ENCODE peak calls at places on chromosomes 2 and 18, in seven cellular contexts. One of them, this sample, is unnamed.
A peak's percentile ranks its signal among the peaks of the same experiment; 100 is the strongest.

GRCh38 chr2:30978044-30978443 is 160.2 kb downstream of the GALNT14 start:
- DNase-seq in heart left ventricle: no peak
- DNase-seq in endothelial cell of umbilical vein: no peak
- DNase-seq in esophagus squamous epithelium: no peak
- DNase-seq in mucosa of descending colon: no peak
- DNase-seq in psoas muscle: no peak
- DNase-seq in neural progenitor cell: no peak
- DNase-seq in this sample: no peak

GRCh38 chr2:53770264-53770663 is 2.7 kb downstream of the CHAC2 start:
- DNase-seq in heart left ventricle: no peak
- DNase-seq in endothelial cell of umbilical vein: no peak
- DNase-seq in esophagus squamous epithelium: no peak
- DNase-seq in mucosa of descending colon: no peak
- DNase-seq in psoas muscle: no peak
- DNase-seq in neural progenitor cell: no peak
- DNase-seq in this sample: no peak

GRCh38 chr2:163731735-163732134 is 4.1 kb downstream of the FIGN start:
- DNase-seq in heart left ventricle: no peak
- DNase-seq in endothelial cell of umbilical vein: peak; percentile 13
- DNase-seq in esophagus squamous epithelium: no peak
- DNase-seq in mucosa of descending colon: no peak
- DNase-seq in psoas muscle: no peak
- DNase-seq in neural progenitor cell: no peak
- DNase-seq in this sample: no peak

GRCh38 chr2:131027566-131028528 is 65.4 kb downstream of the FAM168B start:
- DNase-seq in heart left ventricle: no peak
- DNase-seq in endothelial cell of umbilical vein: no peak
- DNase-seq in esophagus squamous epithelium: no peak
- DNase-seq in mucosa of descending colon: peak; percentile 8
- DNase-seq in psoas muscle: no peak
- DNase-seq in neural progenitor cell: no peak
- DNase-seq in this sample: no peak

GRCh38 chr2:127185093-127185492 is 35.0 kb downstream of the CYP27C1 start:
- DNase-seq in heart left ventricle: no peak
- DNase-seq in endothelial cell of umbilical vein: no peak
- DNase-seq in esophagus squamous epithelium: no peak
- DNase-seq in mucosa of descending colon: no peak
- DNase-seq in psoas muscle: no peak
- DNase-seq in neural progenitor cell: no peak
- DNase-seq in this sample: no peak

GRCh38 chr2:176138526-176139169 is 9.1 kb downstream of the HOXD8 start:
- DNase-seq in heart left ventricle: no peak
- DNase-seq in endothelial cell of umbilical vein: peak; percentile 75
- DNase-seq in esophagus squamous epithelium: no peak
- DNase-seq in mucosa of descending colon: no peak
- DNase-seq in psoas muscle: peak; percentile 51
- DNase-seq in neural progenitor cell: no peak
- DNase-seq in this sample: no peak

GRCh38 chr2:226579519-226579918 is 220.1 kb downstream of the IRS1 start:
- DNase-seq in heart left ventricle: no peak
- DNase-seq in endothelial cell of umbilical vein: no peak
- DNase-seq in esophagus squamous epithelium: no peak
- DNase-seq in mucosa of descending colon: no peak
- DNase-seq in psoas muscle: no peak
- DNase-seq in neural progenitor cell: no peak
- DNase-seq in this sample: no peak

GRCh38 chr18:3466872-3467271 is 16.9 kb downstream of the TGIF1 start:
- DNase-seq in heart left ventricle: no peak
- DNase-seq in endothelial cell of umbilical vein: peak; percentile 76
- DNase-seq in esophagus squamous epithelium: no peak
- DNase-seq in mucosa of descending colon: no peak
- DNase-seq in psoas muscle: no peak
- DNase-seq in neural progenitor cell: peak; percentile 30
- DNase-seq in this sample: no peak

GRCh38 chr2:230494980-230495379 is 79.0 kb downstream of the SP100 start:
- DNase-seq in heart left ventricle: no peak
- DNase-seq in endothelial cell of umbilical vein: no peak
- DNase-seq in esophagus squamous epithelium: no peak
- DNase-seq in mucosa of descending colon: no peak
- DNase-seq in psoas muscle: no peak
- DNase-seq in neural progenitor cell: no peak
- DNase-seq in this sample: no peak

GRCh38 chr18:9421096-9421495 is 54.2 kb upstream of the RALBP1 start:
- DNase-seq in heart left ventricle: no peak
- DNase-seq in endothelial cell of umbilical vein: no peak
- DNase-seq in esophagus squamous epithelium: no peak
- DNase-seq in mucosa of descending colon: no peak
- DNase-seq in psoas muscle: no peak
- DNase-seq in neural progenitor cell: no peak
- DNase-seq in this sample: no peak

GRCh38 chr2:86337235-86338099 is at the start of gene REEP1:
- DNase-seq in heart left ventricle: peak; percentile 71
- DNase-seq in endothelial cell of umbilical vein: no peak
- DNase-seq in esophagus squamous epithelium: no peak
- DNase-seq in mucosa of descending colon: no peak
- DNase-seq in psoas muscle: peak; percentile 72
- DNase-seq in neural progenitor cell: peak; percentile 81
- DNase-seq in this sample: peak; percentile 47

GRCh38 chr2:128628996-128629395 is 310.3 kb upstream of the HS6ST1 start:
- DNase-seq in heart left ventricle: no peak
- DNase-seq in endothelial cell of umbilical vein: no peak
- DNase-seq in esophagus squamous epithelium: no peak
- DNase-seq in mucosa of descending colon: no peak
- DNase-seq in psoas muscle: no peak
- DNase-seq in neural progenitor cell: no peak
- DNase-seq in this sample: no peak

GRCh38 chr2:39851691-39852110 is 72.6 kb upstream of the THUMPD2 start:
- DNase-seq in heart left ventricle: no peak
- DNase-seq in endothelial cell of umbilical vein: no peak
- DNase-seq in esophagus squamous epithelium: no peak
- DNase-seq in mucosa of descending colon: no peak
- DNase-seq in psoas muscle: no peak
- DNase-seq in neural progenitor cell: peak; percentile 53
- DNase-seq in this sample: peak; percentile 23

GRCh38 chr2:26509141-26509540 is 31.2 kb upstream of the OTOF start:
- DNase-seq in heart left ventricle: no peak
- DNase-seq in endothelial cell of umbilical vein: no peak
- DNase-seq in esophagus squamous epithelium: no peak
- DNase-seq in mucosa of descending colon: no peak
- DNase-seq in psoas muscle: no peak
- DNase-seq in neural progenitor cell: no peak
- DNase-seq in this sample: no peak

GRCh38 chr2:72175636-72176035 is 28.0 kb upstream of the CYP26B1 start:
- DNase-seq in heart left ventricle: no peak
- DNase-seq in endothelial cell of umbilical vein: no peak
- DNase-seq in esophagus squamous epithelium: no peak
- DNase-seq in mucosa of descending colon: no peak
- DNase-seq in psoas muscle: no peak
- DNase-seq in neural progenitor cell: no peak
- DNase-seq in this sample: no peak

GRCh38 chr2:10846110-10846861 is 33.7 kb upstream of the PDIA6 start:
- DNase-seq in heart left ventricle: no peak
- DNase-seq in endothelial cell of umbilical vein: no peak
- DNase-seq in esophagus squamous epithelium: no peak
- DNase-seq in mucosa of descending colon: no peak
- DNase-seq in psoas muscle: no peak
- DNase-seq in neural progenitor cell: no peak
- DNase-seq in this sample: no peak

GRCh38 chr2:48120112-48120511 is 213.8 kb upstream of the FBXO11 start:
- DNase-seq in heart left ventricle: no peak
- DNase-seq in endothelial cell of umbilical vein: no peak
- DNase-seq in esophagus squamous epithelium: no peak
- DNase-seq in mucosa of descending colon: no peak
- DNase-seq in psoas muscle: no peak
- DNase-seq in neural progenitor cell: no peak
- DNase-seq in this sample: no peak

GRCh38 chr2:12651661-12652060 is 65.1 kb upstream of the TRIB2 start:
- DNase-seq in heart left ventricle: no peak
- DNase-seq in endothelial cell of umbilical vein: no peak
- DNase-seq in esophagus squamous epithelium: no peak
- DNase-seq in mucosa of descending colon: no peak
- DNase-seq in psoas muscle: no peak
- DNase-seq in neural progenitor cell: no peak
- DNase-seq in this sample: no peak

GRCh38 chr2:202756598-202756997 is 115.0 kb downstream of the ICA1L start:
- DNase-seq in heart left ventricle: no peak
- DNase-seq in endothelial cell of umbilical vein: no peak
- DNase-seq in esophagus squamous epithelium: no peak
- DNase-seq in mucosa of descending colon: no peak
- DNase-seq in psoas muscle: no peak
- DNase-seq in neural progenitor cell: no peak
- DNase-seq in this sample: no peak

GRCh38 chr2:141940709-141941108 is 190.1 kb downstream of the LRP1B start:
- DNase-seq in heart left ventricle: no peak
- DNase-seq in endothelial cell of umbilical vein: no peak
- DNase-seq in esophagus squamous epithelium: no peak
- DNase-seq in mucosa of descending colon: no peak
- DNase-seq in psoas muscle: no peak
- DNase-seq in neural progenitor cell: no peak
- DNase-seq in this sample: no peak

GRCh38 chr18:26455639-26456038 is 92.7 kb downstream of the KCTD1 start:
- DNase-seq in heart left ventricle: no peak
- DNase-seq in endothelial cell of umbilical vein: no peak
- DNase-seq in esophagus squamous epithelium: no peak
- DNase-seq in mucosa of descending colon: no peak
- DNase-seq in psoas muscle: no peak
- DNase-seq in neural progenitor cell: no peak
- DNase-seq in this sample: no peak

DNA sequence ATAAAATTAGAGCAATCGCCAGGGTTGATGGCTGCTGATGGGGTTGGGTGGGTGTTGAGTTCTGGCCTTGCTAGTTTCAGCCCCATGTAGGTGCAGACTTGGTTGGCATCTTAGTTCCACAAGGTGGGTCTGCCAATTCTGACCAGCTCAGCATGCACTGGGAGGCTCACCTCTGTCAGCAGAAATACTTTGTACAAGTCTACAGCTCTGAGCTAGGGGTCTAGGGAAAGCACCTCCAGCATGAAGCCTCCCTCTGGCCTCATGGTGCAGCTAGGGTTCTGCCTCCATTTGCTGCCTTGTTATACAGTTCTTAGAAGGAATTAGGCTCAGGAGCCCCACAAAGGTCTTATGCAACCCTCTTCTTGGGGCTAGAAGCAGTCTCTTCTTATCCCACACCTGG is 278.9 kb upstream of the HDAC4 start:
- DNase-seq in heart left ventricle: no peak
- DNase-seq in endothelial cell of umbilical vein: no peak
- DNase-seq in esophagus squamous epithelium: no peak
- DNase-seq in mucosa of descending colon: no peak
- DNase-seq in psoas muscle: no peak
- DNase-seq in neural progenitor cell: no peak
- DNase-seq in this sample: no peak
- H3K4me1 ChIP-seq in heart left ventricle: no peaks in the 10 kb centered on the region
- H3K4me1 ChIP-seq in endothelial cell of umbilical vein: no peaks in the 10 kb centered on the region
- H3K4me1 ChIP-seq in esophagus squamous epithelium: no peaks in the 10 kb centered on the region
- H3K4me1 ChIP-seq in mucosa of descending colon: no peaks in the 10 kb centered on the region
- H3K4me1 ChIP-seq in psoas muscle: no peaks in the 10 kb centered on the region
- H3K4me1 ChIP-seq in neural progenitor cell: no peaks in the 10 kb centered on the region
- H3K4me1 ChIP-seq in this sample: no peaks in the 10 kb centered on the region

GRCh38 chr2:196336715-196337617 is 165.6 kb upstream of the STK17B start:
- DNase-seq in heart left ventricle: no peak
- DNase-seq in endothelial cell of umbilical vein: peak; percentile 43
- DNase-seq in esophagus squamous epithelium: no peak
- DNase-seq in mucosa of descending colon: no peak
- DNase-seq in psoas muscle: no peak
- DNase-seq in neural progenitor cell: peak; percentile 37
- DNase-seq in this sample: no peak
- TF ChIP-seq CTCF in heart left ventricle: peak; percentile 57
- TF ChIP-seq CTCF in endothelial cell of umbilical vein: peak; percentile 40
- TF ChIP-seq CTCF in esophagus squamous epithelium: peak; percentile 39
- TF ChIP-seq CTCF in mucosa of descending colon: peak; percentile 12
- TF ChIP-seq CTCF in psoas muscle: peak; percentile 50
- TF ChIP-seq CTCF in neural progenitor cell: peak; percentile 64
- TF ChIP-seq CTCF in this sample: peak; percentile 40

GRCh38 chr18:80171190-80171872 is 62.3 kb downstream of the ADNP2 start:
- DNase-seq in heart left ventricle: peak; percentile 36
- DNase-seq in endothelial cell of umbilical vein: peak; percentile 12
- DNase-seq in esophagus squamous epithelium: no peak
- DNase-seq in mucosa of descending colon: no peak
- DNase-seq in psoas muscle: peak; percentile 70
- DNase-seq in neural progenitor cell: peak; percentile 65
- DNase-seq in this sample: peak; percentile 65

GRCh38 chr18:80169607-80170006 is 60.5 kb downstream of the ADNP2 start:
- DNase-seq in heart left ventricle: no peak
- DNase-seq in endothelial cell of umbilical vein: no peak
- DNase-seq in esophagus squamous epithelium: no peak
- DNase-seq in mucosa of descending colon: no peak
- DNase-seq in psoas muscle: no peak
- DNase-seq in neural progenitor cell: no peak
- DNase-seq in this sample: no peak

GRCh38 chr18:80172056-80172455 is 63.0 kb downstream of the ADNP2 start:
- DNase-seq in heart left ventricle: no peak
- DNase-seq in endothelial cell of umbilical vein: no peak
- DNase-seq in esophagus squamous epithelium: no peak
- DNase-seq in mucosa of descending colon: no peak
- DNase-seq in psoas muscle: no peak
- DNase-seq in neural progenitor cell: no peak
- DNase-seq in this sample: no peak

GRCh38 chr18:80168982-80169381 is 59.9 kb downstream of the ADNP2 start:
- DNase-seq in heart left ventricle: no peak
- DNase-seq in endothelial cell of umbilical vein: no peak
- DNase-seq in esophagus squamous epithelium: no peak
- DNase-seq in mucosa of descending colon: no peak
- DNase-seq in psoas muscle: no peak
- DNase-seq in neural progenitor cell: no peak
- DNase-seq in this sample: no peak

GRCh38 chr18:80170395-80171094 is 61.5 kb downstream of the ADNP2 start:
- DNase-seq in heart left ventricle: no peak
- DNase-seq in endothelial cell of umbilical vein: no peak
- DNase-seq in esophagus squamous epithelium: no peak
- DNase-seq in mucosa of descending colon: no peak
- DNase-seq in psoas muscle: no peak
- DNase-seq in neural progenitor cell: no peak
- DNase-seq in this sample: no peak
- H3K4me3 ChIP-seq in heart left ventricle: peak overlapping the region; percentile 35
- H3K4me3 ChIP-seq in endothelial cell of umbilical vein: no peak overlapping the region
- H3K4me3 ChIP-seq in esophagus squamous epithelium: peak overlapping the region; percentile 22
- H3K4me3 ChIP-seq in mucosa of descending colon: no peak overlapping the region
- H3K4me3 ChIP-seq in psoas muscle: no peak overlapping the region
- H3K4me3 ChIP-seq in neural progenitor cell: no peak overlapping the region
- H3K4me3 ChIP-seq in this sample: no peak overlapping the region

GRCh38 chr2:239331560-239331959 is 69.3 kb downstream of the HDAC4 start:
- DNase-seq in heart left ventricle: no peak
- DNase-seq in endothelial cell of umbilical vein: no peak
- DNase-seq in esophagus squamous epithelium: no peak
- DNase-seq in mucosa of descending colon: no peak
- DNase-seq in psoas muscle: no peak
- DNase-seq in neural progenitor cell: no peak
- DNase-seq in this sample: no peak

GRCh38 chr2:239329284-239329971 is 71.4 kb downstream of the HDAC4 start:
- DNase-seq in heart left ventricle: peak; percentile 91
- DNase-seq in endothelial cell of umbilical vein: no peak
- DNase-seq in esophagus squamous epithelium: no peak
- DNase-seq in mucosa of descending colon: no peak
- DNase-seq in psoas muscle: peak; percentile 91
- DNase-seq in neural progenitor cell: no peak
- DNase-seq in this sample: peak; percentile 73

GRCh38 chr2:239330836-239331235 is 70.0 kb downstream of the HDAC4 start:
- DNase-seq in heart left ventricle: peak; percentile 62
- DNase-seq in endothelial cell of umbilical vein: no peak
- DNase-seq in esophagus squamous epithelium: no peak
- DNase-seq in mucosa of descending colon: no peak
- DNase-seq in psoas muscle: peak; percentile 74
- DNase-seq in neural progenitor cell: no peak
- DNase-seq in this sample: no peak

GRCh38 chr2:239328306-239329191 is 72.3 kb downstream of the HDAC4 start:
- DNase-seq in heart left ventricle: peak; percentile 92
- DNase-seq in endothelial cell of umbilical vein: peak; percentile 63
- DNase-seq in esophagus squamous epithelium: no peak
- DNase-seq in mucosa of descending colon: peak; percentile 66
- DNase-seq in psoas muscle: peak; percentile 90
- DNase-seq in neural progenitor cell: peak; percentile 32
- DNase-seq in this sample: peak; percentile 83

GRCh38 chr2:239329972-239330572 is 70.7 kb downstream of the HDAC4 start:
- DNase-seq in heart left ventricle: peak; percentile 73
- DNase-seq in endothelial cell of umbilical vein: no peak
- DNase-seq in esophagus squamous epithelium: no peak
- DNase-seq in mucosa of descending colon: no peak
- DNase-seq in psoas muscle: peak; percentile 75
- DNase-seq in neural progenitor cell: no peak
- DNase-seq in this sample: peak; percentile 51
- H3K4me1 ChIP-seq in heart left ventricle: peaks cover 47% of the 10 kb centered on the region
- H3K4me1 ChIP-seq in endothelial cell of umbilical vein: peaks cover 12% of the 10 kb centered on the region
- H3K4me1 ChIP-seq in esophagus squamous epithelium: peaks cover 63% of the 10 kb centered on the region
- H3K4me1 ChIP-seq in mucosa of descending colon: peaks cover 15% of the 10 kb centered on the region
- H3K4me1 ChIP-seq in psoas muscle: peaks cover 52% of the 10 kb centered on the region
- H3K4me1 ChIP-seq in neural progenitor cell: peaks cover 11% of the 10 kb centered on the region
- H3K4me1 ChIP-seq in this sample: peaks cover 58% of the 10 kb centered on the region